ENCODE peak calls at places on chromosomes 3 and 15, in four cellular contexts. T is HEK293T, G is HepG2, Y is K562. H is an unnamed sample.
A peak's percentile ranks its signal among the peaks of the same experiment; 100 is the strongest.

GRCh38 chr3:58482917-58483636 is 8.8 kb upstream of the KCTD6 start:
- DNase-seq in G (no peak), Y (no peak), T (no peak), H (no peak)

GRCh38 chr3:103126111-103126510 is 691.3 kb downstream of the ZPLD1 start:
- DNase-seq in Y (no peak), G (no peak), T (no peak), H (peak; percentile 15)

GRCh38 chr15:47843124-47843663 is 125.9 kb downstream of the SEMA6D start:
- DNase-seq in Y (no peak), T (no peak), G (no peak), H (no peak)

GRCh38 chr15:76799760-76800159 is 105.4 kb downstream of the SCAPER start:
- DNase-seq in T (no peak), G (no peak), Y (peak; percentile 16), H (no peak)

GRCh38 chr3:126549861-126550487 is 8.8 kb downstream of the C3orf22 start:
- DNase-seq in T (no peak), G (no peak), Y (no peak), H (no peak)

GRCh38 chr3:177050466-177051237 is 146.6 kb downstream of the TBL1XR1 start:
- DNase-seq in T (no peak), G (peak; percentile 13), Y (peak; percentile 34), H (no peak)

GRCh38 chr3:150057227-150057626 is 86.5 kb upstream of the PFN2 start:
- DNase-seq in Y (no peak), G (no peak), T (no peak), H (no peak)

GRCh38 chr3:73401616-73402265 is 223.0 kb downstream of the PDZRN3 start:
- DNase-seq in Y (no peak), G (no peak), T (no peak), H (no peak)

GRCh38 chr3:197008436-197009209 is 21.0 kb downstream of the MELTF start:
- DNase-seq in G (no peak), Y (no peak), T (no peak), H (no peak)

GRCh38 chr3:107416138-107416537 is 38.9 kb downstream of the CCDC54 start:
- DNase-seq in Y (no peak), T (no peak), G (no peak), H (no peak)

GRCh38 chr3:188578579-188579363 is 424.8 kb downstream of the LPP start:
- DNase-seq in G (no peak), Y (no peak), T (no peak), H (no peak)

GRCh38 chr15:95957854-95958253 is 372.6 kb upstream of the NR2F2 start:
- DNase-seq in G (no peak), T (no peak), Y (peak; percentile 52), H (no peak)

GRCh38 chr3:195823998-195824397 is 12.3 kb upstream of the MUC4 start:
- DNase-seq in T (no peak), G (no peak), Y (peak; percentile 39), H (no peak)

GRCh38 chr3:157335677-157336076 is 101.0 kb upstream of the PTX3 start:
- DNase-seq in T (no peak), G (no peak), Y (no peak), H (no peak)

GRCh38 chr15:74301583-74302374 is 65.7 kb downstream of the CCDC33 start:
- DNase-seq in G (no peak), T (no peak), Y (no peak), H (no peak)

GRCh38 chr3:52090131-52090548 is 33.8 kb upstream of the DUSP7 start:
- DNase-seq in T (no peak), G (no peak), Y (no peak), H (no peak)

GRCh38 chr3:168077091-168077490 is 18.6 kb downstream of the GOLIM4 start:
- DNase-seq in G (no peak), Y (no peak), T (no peak), H (no peak)

GRCh38 chr3:114706591-114707224 is 412.9 kb downstream of the TIGIT start:
- DNase-seq in T (peak; percentile 7), G (peak; percentile 94), Y (peak; percentile 8), H (no peak)

GRCh38 chr15:79932447-79932846 is 35.6 kb upstream of the MTHFS start:
- DNase-seq in Y (no peak), T (no peak), G (no peak), H (no peak)

GRCh38 chr3:187736418-187736871 is 8.8 kb downstream of the BCL6 start:
- DNase-seq in T (no peak), Y (peak; percentile 43), G (no peak), H (no peak)

GRCh38 chr3:60064210-60065178 is 1014.7 kb upstream of the CFAP20DC start:
- DNase-seq in Y (peak; percentile 4), T (no peak), G (no peak), H (no peak)

GRCh38 chr15:22889146-22889818 is 50.8 kb downstream of the NIPA2 start:
- DNase-seq in Y (no peak), T (no peak), G (no peak), H (no peak)

GRCh38 chr15:56678562-56678961 is 54.7 kb downstream of the ZNF280D start:
- DNase-seq in Y (no peak), T (no peak), G (no peak), H (no peak)

GRCh38 chr15:50880221-50880620 is 28.3 kb upstream of the AP4E1 start:
- DNase-seq in Y (no peak), G (no peak), T (no peak), H (no peak)

GRCh38 chr15:81749667-81750360 is 296.0 kb downstream of the MEX3B start:
- DNase-seq in Y (no peak), G (no peak), T (no peak), H (no peak)

GRCh38 chr3:126056681-126057546 is 27.0 kb downstream of the SLC41A3 start:
- DNase-seq in T (peak; percentile 0), Y (peak; percentile 14), G (peak; percentile 85), H (no peak)

GRCh38 chr15:70801111-70801510 is 37.8 kb upstream of the UACA start:
- DNase-seq in T (no peak), G (no peak), Y (no peak), H (no peak)

GRCh38 chr15:28942521-28943035 is 56.8 kb downstream of the APBA2 start:
- DNase-seq in G (no peak), T (no peak), Y (no peak), H (no peak)

GRCh38 chr3:187112934-187113793 is 26.1 kb downstream of the RPL39L start:
- DNase-seq in T (no peak), Y (peak; percentile 43), G (peak; percentile 12), H (no peak)

GRCh38 chr3:13185737-13186136 is 112.5 kb upstream of the IQSEC1 start:
- DNase-seq in G (no peak), T (no peak), Y (no peak), H (no peak)

GRCh38 chr3:12187448-12188327 is 29.0 kb upstream of the TIMP4 start:
- DNase-seq in G (no peak), T (no peak), Y (no peak), H (peak; percentile 61)

GRCh38 chr3:194395767-194396527 is 3.1 kb downstream of the GP5 start:
- DNase-seq in Y (peak; percentile 84), T (no peak), G (peak; percentile 35), H (no peak)

GRCh38 chr3:143464850-143465249 is 345.3 kb downstream of the CHST2 start:
- DNase-seq in T (no peak), Y (no peak), G (no peak), H (no peak)

GRCh38 chr15:36832792-36833191 is 253.4 kb downstream of the CDIN1 start:
- DNase-seq in G (no peak), T (no peak), Y (no peak), H (no peak)

GRCh38 chr15:70140543-70141375 is 43.0 kb upstream of the TLE3 start:
- DNase-seq in Y (no peak), G (peak; percentile 94), T (no peak), H (no peak)

GRCh38 chr3:10352146-10352911 is 31.4 kb upstream of the SEC13 start:
- DNase-seq in G (no peak), T (peak; percentile 31), Y (no peak), H (no peak)

GRCh38 chr3:61162965-61163364 is 88.3 kb downstream of the FHIT start:
- DNase-seq in G (no peak), Y (no peak), T (no peak), H (no peak)

GRCh38 chr3:149610351-149611105 is 47.3 kb downstream of the WWTR1 start:
- DNase-seq in Y (no peak), T (no peak), G (peak; percentile 40), H (no peak)

DNA sequence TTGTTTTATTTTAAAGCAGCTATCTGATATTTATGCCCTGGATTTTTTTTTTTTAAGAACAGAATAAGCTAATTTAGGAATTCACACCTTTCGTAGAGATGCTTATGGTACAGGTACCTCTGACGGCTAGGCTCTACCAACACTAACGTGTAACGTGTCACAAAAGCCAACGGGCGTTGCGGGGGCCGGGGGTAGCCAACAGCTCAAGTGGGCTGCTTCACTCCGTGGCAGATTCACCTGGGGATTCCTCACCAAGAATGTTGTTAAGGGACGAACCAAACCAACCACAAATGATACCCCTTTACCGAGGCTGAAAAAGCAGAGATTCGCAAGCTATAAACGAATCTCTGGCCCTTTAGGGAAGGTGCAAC is 1.0 kb downstream of the TMCC1 start:
- DNase-seq in G (no peak), Y (no peak), T (no peak), H (no peak)
- TF ChIP-seq FOXK2 in G (no peak), Y (no peak), T (no peak), H (no peak)

GRCh38 chr3:20546636-20547035 is 360.6 kb upstream of the SGO1 start:
- DNase-seq in G (no peak), Y (no peak), T (no peak), H (no peak)
- TF ChIP-seq FOXK2 in G (no peak), Y (no peak), T (no peak), H (no peak)

DNA sequence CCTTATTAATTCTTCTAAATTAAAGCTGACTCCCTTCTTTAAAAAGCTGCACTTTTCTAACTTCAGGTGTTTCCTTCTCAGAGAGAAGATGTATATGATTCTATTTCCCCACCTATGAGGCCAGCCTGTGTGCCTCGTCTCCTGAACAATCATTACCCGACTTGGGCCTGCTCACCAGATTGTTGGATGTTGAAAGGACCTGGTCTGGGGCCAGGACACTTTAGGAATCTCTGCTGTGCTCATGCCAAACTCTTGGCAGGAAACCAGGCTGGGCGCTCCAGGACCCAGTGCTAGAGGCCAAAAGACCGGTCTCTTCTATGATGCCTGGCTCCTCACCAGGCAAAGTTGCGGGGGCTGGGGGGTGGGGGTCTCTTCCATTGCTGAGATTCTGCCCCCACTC is 16.9 kb upstream of the LRRC31 start:
- DNase-seq in Y (no peak), T (no peak), G (no peak), H (no peak)
- TF ChIP-seq FOXK2 in Y (no peak), T (no peak), G (no peak), H (no peak)

DNA sequence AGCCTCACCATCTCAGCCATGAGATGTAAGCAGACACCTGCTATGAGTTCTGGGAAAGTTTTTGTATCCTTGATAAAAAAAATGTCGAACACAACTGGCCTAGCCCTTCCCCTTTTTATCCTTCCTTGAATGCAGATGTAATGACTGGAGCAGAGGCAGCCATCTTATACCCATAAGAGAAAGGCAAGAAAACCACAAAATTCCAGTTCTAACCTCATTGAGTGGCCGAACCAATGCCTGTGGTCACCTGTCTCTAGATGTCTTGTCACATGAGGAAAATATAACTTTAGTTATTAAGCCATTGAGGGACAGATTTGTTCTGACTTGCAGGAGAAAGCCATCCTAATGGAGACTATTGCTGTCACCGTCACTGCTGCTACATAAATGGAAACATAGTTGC is 80.4 kb upstream of the SLC6A6 start:
- DNase-seq in G (no peak), T (no peak), Y (no peak), H (no peak)
- TF ChIP-seq FOXK2 in G (no peak), T (no peak), Y (no peak), H (no peak)

GRCh38 chr15:94229591-94230365 is 1.6 kb upstream of the MCTP2 start:
- DNase-seq in T (no peak), Y (no peak), G (no peak), H (peak; percentile 70)
- TF ChIP-seq FOXK2 in T (no peak), Y (no peak), G (no peak), H (no peak)

GRCh38 chr3:41162981-41163380 is 36.3 kb upstream of the CTNNB1 start:
- DNase-seq in Y (no peak), T (no peak), G (no peak), H (no peak)
- TF ChIP-seq FOXK2 in Y (no peak), T (no peak), G (no peak), H (no peak)